ENCODE peak calls at places on chromosomes 5 and 9, in eight cellular contexts. X, F, A, C, V, T, L and G are unnamed samples.

GRCh38 chr9:138009456-138010273 is 132.1 kb downstream of the CACNA1B start:
- DNase-seq in X (no peak), F (peak), A (no peak), C (no peak), V (no peak), T (no peak), L (peak), G (no peak)

GRCh38 chr5:115986358-115986757 is 24.1 kb downstream of the LVRN start:
- DNase-seq in X (no peak), F (no peak), A (no peak), C (no peak), V (no peak), T (no peak), L (no peak), G (no peak)

GRCh38 chr5:68077349-68077894 is 138.1 kb upstream of the PIK3R1 start:
- DNase-seq in X (no peak), F (no peak), A (no peak), C (no peak), V (no peak), T (peak), L (no peak), G (no peak)

GRCh38 chr9:107895524-107896001 is 406.0 kb upstream of the KLF4 start:
- DNase-seq in X (no peak), F (no peak), A (no peak), C (no peak), V (no peak), T (no peak), L (no peak), G (no peak)

GRCh38 chr9:78021692-78022091 is 9.9 kb downstream of the GNAQ start:
- DNase-seq in X (no peak), F (no peak), A (peak), C (no peak), V (no peak), T (no peak), L (no peak), G (no peak)

GRCh38 chr5:77719666-77720363 is 56.3 kb downstream of the TBCA start:
- DNase-seq in X (no peak), F (no peak), A (no peak), C (no peak), V (no peak), T (no peak), L (no peak), G (no peak)

GRCh38 chr9:13675638-13676000 is 396.1 kb upstream of the MPDZ start:
- DNase-seq in X (no peak), F (no peak), A (no peak), C (no peak), V (no peak), T (no peak), L (no peak), G (no peak)

GRCh38 chr9:112299514-112299913 is 33.9 kb downstream of the PTBP3 start:
- DNase-seq in X (no peak), F (no peak), A (no peak), C (peak), V (no peak), T (no peak), L (no peak), G (no peak)

GRCh38 chr9:128383007-128383753 is 12.0 kb downstream of the URM1 start:
- DNase-seq in X (no peak), F (peak), A (no peak), C (no peak), V (no peak), T (no peak), L (no peak), G (peak)

GRCh38 chr5:150176745-150177485 is 10.3 kb downstream of the CDX1 start:
- DNase-seq in X (no peak), F (no peak), A (no peak), C (no peak), V (no peak), T (no peak), L (no peak), G (no peak)

GRCh38 chr5:177446184-177447065 is at the start of gene PRR7:
- DNase-seq in X (no peak), F (peak), A (peak), C (peak), V (peak), T (peak), L (peak), G (peak)

GRCh38 chr9:95670122-95670521 is 153.4 kb upstream of the PTCH1 start:
- DNase-seq in X (no peak), F (no peak), A (no peak), C (no peak), V (no peak), T (no peak), L (no peak), G (no peak)

GRCh38 chr5:58462623-58463230 is 2.8 kb upstream of the PLK2 start:
- DNase-seq in X (no peak), F (no peak), A (no peak), C (peak), V (no peak), T (no peak), L (no peak), G (no peak)

GRCh38 chr9:111974092-111974681 is 77.6 kb downstream of the UGCG start:
- DNase-seq in X (no peak), F (no peak), A (no peak), C (no peak), V (peak), T (no peak), L (no peak), G (no peak)

GRCh38 chr5:171420429-171421231 is 1.2 kb downstream of the FGF18 start:
- DNase-seq in X (no peak), F (peak), A (no peak), C (no peak), V (peak), T (peak), L (peak), G (peak)

GRCh38 chr9:129609486-129610192 is 11.3 kb downstream of the C9orf50 start:
- DNase-seq in X (no peak), F (no peak), A (no peak), C (no peak), V (no peak), T (no peak), L (no peak), G (no peak)

GRCh38 chr9:4301971-4302427 is 2.1 kb upstream of the GLIS3 start:
- DNase-seq in X (no peak), F (no peak), A (no peak), C (no peak), V (peak), T (peak), L (peak), G (no peak)

GRCh38 chr5:95284512-95285405 is at the start of gene MCTP1:
- DNase-seq in X (no peak), F (no peak), A (no peak), C (peak), V (peak), T (peak), L (no peak), G (peak)

GRCh38 chr9:37350486-37351190 is 71.9 kb upstream of the GRHPR start:
- DNase-seq in X (no peak), F (no peak), A (no peak), C (no peak), V (no peak), T (no peak), L (no peak), G (no peak)

GRCh38 chr9:87337335-87338074 is 160.2 kb upstream of the DAPK1 start:
- DNase-seq in X (no peak), F (no peak), A (no peak), C (no peak), V (no peak), T (peak), L (no peak), G (peak)

GRCh38 chr9:89920901-89921300 is 316.1 kb downstream of the GADD45G start:
- DNase-seq in X (no peak), F (peak), A (no peak), C (no peak), V (no peak), T (peak), L (no peak), G (no peak)

GRCh38 chr5:143714629-143715028 is 97.3 kb upstream of the HMHB1 start:
- DNase-seq in X (no peak), F (no peak), A (no peak), C (no peak), V (no peak), T (no peak), L (no peak), G (no peak)

GRCh38 chr9:126564716-126565115 is 49.0 kb upstream of the LMX1B start:
- DNase-seq in X (no peak), F (no peak), A (no peak), C (no peak), V (no peak), T (peak), L (no peak), G (peak)

GRCh38 chr5:14406554-14406849 is 175.1 kb upstream of the OTULINL start:
- DNase-seq in X (no peak), F (no peak), A (no peak), C (no peak), V (no peak), T (peak), L (no peak), G (no peak)

GRCh38 chr5:160456778-160457177 is 35.1 kb downstream of the PTTG1 start:
- DNase-seq in X (no peak), F (no peak), A (no peak), C (peak), V (no peak), T (no peak), L (no peak), G (no peak)

GRCh38 chr5:43041669-43042175 is 1.6 kb upstream of the ANXA2R start:
- DNase-seq in X (no peak), F (no peak), A (no peak), C (peak), V (peak), T (peak), L (no peak), G (no peak)

GRCh38 chr9:129884220-129885017 is 49.2 kb downstream of the USP20 start:
- DNase-seq in X (peak), F (peak), A (peak), C (peak), V (peak), T (peak), L (peak), G (peak)

GRCh38 chr5:54528633-54529032 is 11.1 kb downstream of the SNX18 start:
- DNase-seq in X (no peak), F (no peak), A (no peak), C (no peak), V (no peak), T (no peak), L (no peak), G (no peak)

GRCh38 chr9:123410281-123410910 is 54.4 kb downstream of the CRB2 start:
- DNase-seq in X (no peak), F (no peak), A (no peak), C (no peak), V (peak), T (no peak), L (no peak), G (no peak)

GRCh38 chr9:114155263-114155966 is at the start of gene COL27A1:
- DNase-seq in X (peak), F (peak), A (no peak), C (peak), V (peak), T (peak), L (peak), G (peak)

GRCh38 chr5:90366972-90367371 is 42.6 kb downstream of the CETN3 start:
- DNase-seq in X (no peak), F (no peak), A (no peak), C (no peak), V (no peak), T (no peak), L (no peak), G (no peak)

GRCh38 chr9:34124923-34125322 is 1.6 kb downstream of the DCAF12 start:
- DNase-seq in X (no peak), F (no peak), A (no peak), C (no peak), V (no peak), T (no peak), L (no peak), G (no peak)

GRCh38 chr5:38650540-38651275 is 94.3 kb upstream of the LIFR start:
- DNase-seq in X (no peak), F (no peak), A (no peak), C (no peak), V (no peak), T (no peak), L (no peak), G (peak)

GRCh38 chr5:43168175-43168574 is 23.9 kb upstream of the NIM1K start:
- DNase-seq in X (no peak), F (no peak), A (no peak), C (no peak), V (no peak), T (no peak), L (no peak), G (no peak)

GRCh38 chr5:528625-529511 is 4.6 kb upstream of the SLC9A3 start:
- DNase-seq in X (no peak), F (no peak), A (no peak), C (no peak), V (peak), T (no peak), L (no peak), G (no peak)

GRCh38 chr5:143933434-143933833 is 121.5 kb downstream of the HMHB1 start:
- DNase-seq in X (no peak), F (no peak), A (no peak), C (no peak), V (no peak), T (no peak), L (no peak), G (no peak)